ENCODE peak calls at places on chromosomes 5 and 9, in six cellular contexts. M, Z, L, D, I and O are unnamed samples.

GRCh38 chr9:35914307-35914807 is 5.1 kb downstream of the SPAAR start:
- DNase-seq in L (peak), M (no peak), D (peak), Z (no peak), I (no peak), O (no peak)

GRCh38 chr9:112271466-112272098 is 61.8 kb downstream of the PTBP3 start:
- DNase-seq in I (no peak), D (no peak), L (no peak), M (no peak), Z (no peak), O (no peak)

GRCh38 chr5:89951876-89952275 is 457.7 kb downstream of the CETN3 start:
- DNase-seq in L (no peak), Z (no peak), I (no peak), D (no peak), M (no peak), O (no peak)

GRCh38 chr9:35108946-35109575 is 6.1 kb upstream of the STOML2 start:
- DNase-seq in I (no peak), L (peak), Z (no peak), D (no peak), M (no peak), O (no peak)

GRCh38 chr5:30051976-30052375 is 1141.5 kb upstream of the CDH6 start:
- DNase-seq in Z (no peak), M (no peak), D (no peak), L (no peak), I (no peak), O (no peak)

GRCh38 chr9:5113994-5114748 is 71.3 kb downstream of the INSL6 start:
- DNase-seq in M (no peak), Z (no peak), I (no peak), L (no peak), D (no peak), O (no peak)

GRCh38 chr5:7659420-7659819 is 191.5 kb downstream of the CFAP90 start:
- DNase-seq in I (no peak), Z (no peak), D (no peak), M (no peak), L (no peak), O (no peak)

GRCh38 chr9:115668506-115668905 is 485.1 kb upstream of the PAPPA start:
- DNase-seq in I (no peak), D (peak), Z (no peak), L (no peak), M (peak), O (no peak)

GRCh38 chr5:80248378-80248777 is 7.5 kb downstream of the SERINC5 start:
- DNase-seq in M (no peak), D (no peak), Z (no peak), L (no peak), I (no peak), O (no peak)

GRCh38 chr9:98538626-98539031 is 170.1 kb downstream of the GABBR2 start:
- DNase-seq in M (no peak), Z (no peak), D (peak), L (no peak), I (no peak), O (no peak)

GRCh38 chr9:6440405-6440804 is 27.4 kb downstream of the UHRF2 start:
- DNase-seq in D (no peak), L (no peak), M (no peak), I (no peak), Z (no peak), O (no peak)

GRCh38 chr5:83744851-83745250 is 24.2 kb upstream of the HAPLN1 start:
- DNase-seq in M (no peak), I (no peak), Z (no peak), L (no peak), D (peak), O (no peak)

GRCh38 chr9:108209132-108209700 is 646.6 kb downstream of the ACTL7B start:
- DNase-seq in D (no peak), M (no peak), L (no peak), Z (no peak), I (no peak), O (no peak)

GRCh38 chr5:135304352-135305221 is 94.4 kb downstream of the MACROH2A1 start:
- DNase-seq in D (no peak), I (no peak), L (peak), Z (no peak), M (no peak), O (no peak)

GRCh38 chr5:14443665-14444064 is 137.9 kb upstream of the OTULINL start:
- DNase-seq in L (no peak), Z (no peak), M (no peak), D (peak), I (no peak), O (no peak)

GRCh38 chr5:57986746-57987145 is 473.1 kb downstream of the PLK2 start:
- DNase-seq in Z (peak), I (no peak), D (peak), M (peak), L (no peak), O (no peak)

GRCh38 chr5:107651326-107651725 is 19.4 kb downstream of the EFNA5 start:
- DNase-seq in D (no peak), L (no peak), M (no peak), I (no peak), Z (no peak), O (no peak)

GRCh38 chr9:96661711-96662110 is 6.6 kb upstream of the PRXL2C start:
- DNase-seq in M (peak), D (peak), I (no peak), L (peak), Z (no peak), O (no peak)

GRCh38 chr5:83322273-83322924 is 149.1 kb upstream of the VCAN start:
- DNase-seq in M (peak), L (no peak), Z (no peak), I (no peak), D (no peak), O (no peak)

GRCh38 chr5:109743770-109744212 is 54.1 kb downstream of the MAN2A1 start:
- DNase-seq in I (no peak), L (no peak), Z (no peak), M (peak), D (peak), O (no peak)

GRCh38 chr5:52648726-52649125 is 139.0 kb upstream of the ITGA1 start:
- DNase-seq in Z (no peak), I (no peak), M (no peak), D (no peak), L (no peak), O (no peak)

GRCh38 chr5:146541956-146542849 is 26.2 kb upstream of the GPR151 start:
- DNase-seq in M (peak), Z (peak), L (peak), I (peak), D (peak), O (peak)

GRCh38 chr5:57368010-57368409 is 114.6 kb downstream of the ACTBL2 start:
- DNase-seq in Z (no peak), D (peak), L (no peak), I (no peak), M (peak), O (no peak)

GRCh38 chr5:19487484-19487883 is 500.5 kb downstream of the CDH18 start:
- DNase-seq in Z (no peak), L (no peak), D (no peak), M (no peak), I (no peak), O (no peak)